ENCODE peak calls at places on chromosome 2, in seven cellular contexts. D is GM04504; Z is neural progenitor cell; M is activated T-cell treated with anti-CD3 and anti-CD28 coated beads for 1 hour; H is dorsolateral prefrontal cortex; I is stimulated activated CD4-positive, alpha-beta T cell treated with anti-CD3 and anti-CD28 coated beads, TNF-alpha, amount 100 ng/mL, for 48 hours; W is left ventricle myocardium inferior. Y is an unnamed sample.

GRCh38 chr2:218998414-218999002 is 5.3 kb upstream of the CRYBA2 start:
- DNase-seq in I (no peak), W (no peak), M (no peak), D (no peak), H (no peak), Z (no peak), Y (no peak)

GRCh38 chr2:152400607-152401214 is 65.7 kb downstream of the FMNL2 start:
- DNase-seq in Z (no peak), H (no peak), I (no peak), W (no peak), M (no peak), D (no peak), Y (no peak)

GRCh38 chr2:225612636-225613035 is 213.1 kb downstream of the NYAP2 start:
- DNase-seq in H (no peak), M (no peak), Z (no peak), D (no peak), W (no peak), I (no peak), Y (no peak)

GRCh38 chr2:9266711-9267110 is 60.1 kb downstream of the ASAP2 start:
- DNase-seq in H (no peak), W (no peak), D (no peak), I (no peak), M (no peak), Z (no peak), Y (no peak)

GRCh38 chr2:222399038-222399783 is 25.1 kb upstream of the SGPP2 start:
- DNase-seq in D (no peak), W (no peak), Z (no peak), I (no peak), M (no peak), H (no peak), Y (no peak)

GRCh38 chr2:26805241-26805676 is 19.4 kb downstream of the CENPA start:
- DNase-seq in Z (no peak), H (no peak), W (no peak), D (peak; percentile 79), M (no peak), I (no peak), Y (no peak)

GRCh38 chr2:159266554-159266953 is 19.9 kb downstream of the WDSUB1 start:
- DNase-seq in W (no peak), D (no peak), I (no peak), H (no peak), M (no peak), Z (no peak), Y (no peak)

GRCh38 chr2:83873110-83873509 is 586.0 kb downstream of the SUCLG1 start:
- DNase-seq in D (no peak), Z (no peak), W (no peak), I (no peak), M (no peak), H (no peak), Y (no peak)

GRCh38 chr2:239994086-239994485 is 31.1 kb downstream of the NDUFA10 start:
- DNase-seq in W (no peak), H (no peak), M (no peak), I (no peak), Z (no peak), D (no peak), Y (no peak)

GRCh38 chr2:148814143-148814852 is 60.7 kb upstream of the KIF5C start:
- DNase-seq in H (no peak), W (no peak), M (no peak), D (peak; percentile 4), I (no peak), Z (no peak), Y (no peak)

GRCh38 chr2:181738074-181738473 is 57.8 kb upstream of the NEUROD1 start:
- DNase-seq in H (no peak), Z (peak; percentile 18), D (no peak), M (no peak), I (no peak), W (no peak), Y (no peak)

GRCh38 chr2:166331468-166331867 is 44.3 kb downstream of the SCN9A start:
- DNase-seq in H (no peak), W (no peak), D (no peak), Z (no peak), I (no peak), M (no peak), Y (no peak)

GRCh38 chr2:235433860-235434259 is 60.0 kb upstream of the AGAP1 start:
- DNase-seq in D (peak; percentile 32), I (no peak), Z (no peak), H (no peak), W (peak; percentile 61), M (no peak), Y (peak; percentile 37)